ENCODE peak calls at places on chromosomes 16 and 17, in four cellular contexts. One of them, this sample, is unnamed.

GRCh38 chr16:82862057-82862456 is 235.3 kb downstream of the CDH13 start:
- DNase-seq in A549: no peak
- DNase-seq in mammary epithelial cell: no peak
- DNase-seq in adrenal gland: no peak
- DNase-seq in this sample: no peak

GRCh38 chr16:24826817-24827566 is 18.8 kb upstream of the SLC5A11 start:
- DNase-seq in A549: no peak
- DNase-seq in adrenal gland: peak; percentile 44
- DNase-seq in mammary epithelial cell: no peak
- DNase-seq in this sample: no peak

GRCh38 chr17:57940217-57940616 is 15.0 kb downstream of the CUEDC1 start:
- DNase-seq in adrenal gland: peak; percentile 77
- DNase-seq in A549: no peak
- DNase-seq in mammary epithelial cell: no peak
- DNase-seq in this sample: no peak

GRCh38 chr17:81153340-81153803 is 11.9 kb upstream of the PVALEF start:
- DNase-seq in adrenal gland: peak; percentile 67
- DNase-seq in mammary epithelial cell: peak; percentile 14
- DNase-seq in A549: no peak
- DNase-seq in this sample: no peak

GRCh38 chr16:51938861-51939260 is 608.1 kb downstream of the TOX3 start:
- DNase-seq in adrenal gland: no peak
- DNase-seq in A549: no peak
- DNase-seq in mammary epithelial cell: peak; percentile 24
- DNase-seq in this sample: no peak

GRCh38 chr16:73052441-73053030 is 4.6 kb upstream of the ZFHX3 start:
- DNase-seq in A549: no peak
- DNase-seq in adrenal gland: no peak
- DNase-seq in mammary epithelial cell: no peak
- DNase-seq in this sample: peak; percentile 71

GRCh38 chr17:18258356-18259038 is at the start of gene FLII:
- DNase-seq in adrenal gland: no peak
- DNase-seq in A549: peak; percentile 64
- DNase-seq in mammary epithelial cell: peak; percentile 58
- DNase-seq in this sample: peak; percentile 59

GRCh38 chr17:63918305-63918704 is 334 bp downstream of the GH1 start:
- DNase-seq in A549: no peak
- DNase-seq in adrenal gland: no peak
- DNase-seq in mammary epithelial cell: no peak
- DNase-seq in this sample: no peak

GRCh38 chr17:40303009-40303657 is 5.8 kb upstream of the RARA start:
- DNase-seq in adrenal gland: peak; percentile 81
- DNase-seq in mammary epithelial cell: peak; percentile 45
- DNase-seq in A549: peak; percentile 78
- DNase-seq in this sample: peak; percentile 47

GRCh38 chr17:44543213-44543904 is 13.9 kb upstream of the FZD2 start:
- DNase-seq in mammary epithelial cell: peak; percentile 57
- DNase-seq in adrenal gland: no peak
- DNase-seq in A549: peak; percentile 98
- DNase-seq in this sample: no peak

GRCh38 chr17:59004338-59005111 is 102.2 kb downstream of the TRIM37 start:
- DNase-seq in adrenal gland: peak; percentile 88
- DNase-seq in mammary epithelial cell: peak; percentile 29
- DNase-seq in A549: peak; percentile 49
- DNase-seq in this sample: peak; percentile 77

GRCh38 chr17:79463421-79464309 is 147.2 kb downstream of the RBFOX3 start:
- DNase-seq in A549: no peak
- DNase-seq in mammary epithelial cell: no peak
- DNase-seq in adrenal gland: no peak
- DNase-seq in this sample: no peak

GRCh38 chr16:70573451-70574121 is 50.0 kb downstream of the SF3B3 start:
- DNase-seq in adrenal gland: peak; percentile 69
- DNase-seq in mammary epithelial cell: peak; percentile 67
- DNase-seq in A549: no peak
- DNase-seq in this sample: no peak

GRCh38 chr17:32288600-32288999 is 23.0 kb downstream of the RHBDL3 start:
- DNase-seq in mammary epithelial cell: no peak
- DNase-seq in adrenal gland: no peak
- DNase-seq in A549: no peak
- DNase-seq in this sample: no peak

GRCh38 chr16:69520800-69521602 is 44.8 kb upstream of the NFAT5 start:
- DNase-seq in adrenal gland: no peak
- DNase-seq in mammary epithelial cell: no peak
- DNase-seq in A549: no peak
- DNase-seq in this sample: no peak

GRCh38 chr17:50518265-50519023 is 10.2 kb downstream of the MYCBPAP start:
- DNase-seq in adrenal gland: peak; percentile 66
- DNase-seq in mammary epithelial cell: no peak
- DNase-seq in A549: no peak
- DNase-seq in this sample: no peak

GRCh38 chr16:79358188-79358587 is 242.3 kb downstream of the MAF start:
- DNase-seq in A549: no peak
- DNase-seq in adrenal gland: no peak
- DNase-seq in mammary epithelial cell: no peak
- DNase-seq in this sample: no peak

GRCh38 chr17:69762766-69763165 is 312.3 kb upstream of the KCNJ16 start:
- DNase-seq in adrenal gland: no peak
- DNase-seq in mammary epithelial cell: no peak
- DNase-seq in A549: no peak
- DNase-seq in this sample: no peak

GRCh38 chr16:23893976-23894375 is 58.2 kb downstream of the PRKCB start:
- DNase-seq in A549: no peak
- DNase-seq in mammary epithelial cell: no peak
- DNase-seq in adrenal gland: no peak
- DNase-seq in this sample: no peak

GRCh38 chr16:89048087-89048729 is 45.4 kb upstream of the ACSF3 start:
- DNase-seq in A549: no peak
- DNase-seq in mammary epithelial cell: no peak
- DNase-seq in adrenal gland: no peak
- DNase-seq in this sample: no peak

GRCh38 chr17:50953831-50954601 is 87.9 kb upstream of the TOB1 start:
- DNase-seq in A549: no peak
- DNase-seq in adrenal gland: peak; percentile 94
- DNase-seq in mammary epithelial cell: peak; percentile 85
- DNase-seq in this sample: peak; percentile 45

GRCh38 chr17:82815790-82816305 is 24.0 kb downstream of the ZNF750 start:
- DNase-seq in mammary epithelial cell: no peak
- DNase-seq in adrenal gland: no peak
- DNase-seq in A549: no peak
- DNase-seq in this sample: no peak

GRCh38 chr16:82047374-82047773 is 12.3 kb downstream of the HSD17B2 start:
- DNase-seq in A549: no peak
- DNase-seq in adrenal gland: no peak
- DNase-seq in mammary epithelial cell: no peak
- DNase-seq in this sample: no peak

GRCh38 chr17:45722161-45722560 is 62.0 kb upstream of the CRHR1 start:
- DNase-seq in A549: peak; percentile 85
- DNase-seq in adrenal gland: no peak
- DNase-seq in mammary epithelial cell: no peak
- DNase-seq in this sample: peak; percentile 31

GRCh38 chr16:85554791-85555548 is 58.2 kb upstream of the GSE1 start:
- DNase-seq in adrenal gland: peak; percentile 83
- DNase-seq in mammary epithelial cell: peak; percentile 46
- DNase-seq in A549: peak; percentile 69
- DNase-seq in this sample: no peak

GRCh38 chr16:87469186-87469585 is 23.6 kb downstream of the ZCCHC14 start:
- DNase-seq in A549: no peak
- DNase-seq in adrenal gland: peak; percentile 66
- DNase-seq in mammary epithelial cell: no peak
- DNase-seq in this sample: no peak

GRCh38 chr16:74601131-74601871 is 5.6 kb downstream of the GLG1 start:
- DNase-seq in adrenal gland: no peak
- DNase-seq in A549: no peak
- DNase-seq in mammary epithelial cell: peak; percentile 37
- DNase-seq in this sample: no peak

GRCh38 chr17:31060814-31061550 is 33.8 kb upstream of the NF1 start:
- DNase-seq in mammary epithelial cell: no peak
- DNase-seq in A549: no peak
- DNase-seq in adrenal gland: peak; percentile 87
- DNase-seq in this sample: no peak
- H3K4me3 ChIP-seq in mammary epithelial cell: no peak overlapping the region
- H3K4me3 ChIP-seq in A549: no peak overlapping the region
- H3K4me3 ChIP-seq in adrenal gland: no peak overlapping the region
- H3K4me3 ChIP-seq in this sample: no peak overlapping the region

DNA sequence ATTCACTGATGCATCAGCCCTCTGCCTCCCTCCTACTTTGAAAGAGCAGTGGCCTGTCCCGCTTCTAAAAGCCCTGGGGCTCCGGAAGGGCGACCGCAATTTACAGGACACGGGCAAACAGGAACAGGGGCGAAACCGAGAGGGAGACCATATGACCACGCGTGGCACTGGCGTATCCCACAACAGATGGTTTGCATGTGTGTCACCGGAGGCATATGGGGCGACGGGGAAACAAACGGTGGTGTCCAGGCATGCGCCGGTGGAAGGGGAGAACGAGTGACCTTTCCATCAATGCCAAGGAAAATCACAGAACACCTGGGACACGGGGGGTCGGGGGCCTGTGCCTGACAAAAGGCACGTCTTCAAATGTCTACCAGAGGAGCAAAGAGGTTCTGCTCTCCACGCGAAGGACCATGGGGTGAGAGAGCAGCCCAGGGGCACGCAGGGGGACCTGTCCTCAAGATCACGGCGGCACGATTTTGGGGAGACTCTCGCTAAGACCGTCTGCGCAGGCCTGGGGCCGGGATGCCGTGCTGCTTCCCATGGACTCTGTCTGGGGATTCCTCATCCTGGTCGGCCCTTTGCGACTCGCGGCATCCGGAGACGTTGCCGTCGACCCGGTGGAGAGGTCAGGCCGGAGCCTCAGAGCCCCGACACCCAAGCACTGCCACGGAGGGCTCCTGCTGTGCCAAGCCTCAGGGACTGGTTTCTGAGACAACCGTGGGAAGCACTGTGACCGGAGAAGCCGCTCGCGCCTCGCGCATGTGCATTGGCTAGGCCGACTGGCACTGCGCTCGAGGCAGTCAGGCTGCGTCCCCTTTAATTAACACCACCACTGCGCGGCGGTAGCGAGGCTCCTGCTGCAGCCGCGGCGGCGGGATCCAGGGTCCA is 12.8 kb upstream of the KCNJ18 start:
- DNase-seq in A549: no peak
- DNase-seq in mammary epithelial cell: no peak
- DNase-seq in adrenal gland: no peak
- DNase-seq in this sample: no peak
- H3K9me3 ChIP-seq in A549: no peaks in the 10 kb centered on the region
- H3K9me3 ChIP-seq in mammary epithelial cell: peaks cover 34% of the 10 kb centered on the region
- H3K9me3 ChIP-seq in adrenal gland: no peaks in the 10 kb centered on the region
- H3K9me3 ChIP-seq in this sample: no peaks in the 10 kb centered on the region

GRCh38 chr16:57146735-57147134 is 39.1 kb downstream of the PSME3IP1 start:
- DNase-seq in A549: peak; percentile 62
- DNase-seq in mammary epithelial cell: no peak
- DNase-seq in adrenal gland: no peak
- DNase-seq in this sample: no peak
- H3K4me1 ChIP-seq in A549: no peaks in the 10 kb centered on the region
- H3K4me1 ChIP-seq in mammary epithelial cell: peaks cover 16% of the 10 kb centered on the region
- H3K4me1 ChIP-seq in adrenal gland: no peaks in the 10 kb centered on the region
- H3K4me1 ChIP-seq in this sample: no peaks in the 10 kb centered on the region

DNA sequence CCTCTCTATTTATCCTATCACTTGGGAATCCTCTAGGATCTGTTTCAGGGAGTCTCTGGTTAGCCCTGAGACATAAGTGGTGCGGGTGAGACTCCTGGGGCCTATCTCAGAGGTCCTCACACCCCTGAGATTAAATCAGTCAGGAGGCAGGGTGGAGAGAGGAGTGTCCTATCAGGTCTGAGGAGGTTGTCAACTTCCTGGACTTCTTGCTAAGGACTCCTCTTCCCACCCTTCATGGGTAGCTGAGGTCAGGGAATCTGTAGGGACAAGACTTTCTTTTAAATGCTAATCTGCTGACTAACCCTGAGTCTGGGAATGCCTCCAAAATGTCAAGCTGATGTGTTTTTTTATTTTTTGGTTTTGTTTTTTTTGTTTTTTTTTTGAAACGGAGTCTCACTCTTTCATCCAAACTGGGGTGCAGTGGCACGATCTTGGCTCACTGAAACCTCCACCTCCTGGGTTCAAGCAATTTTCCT is 6.6 kb upstream of the ARMC5 start:
- DNase-seq in mammary epithelial cell: peak; percentile 88
- DNase-seq in adrenal gland: peak; percentile 69
- DNase-seq in A549: no peak
- DNase-seq in this sample: peak; percentile 63
- H3K4me3 ChIP-seq in mammary epithelial cell: no peak overlapping the region
- H3K4me3 ChIP-seq in adrenal gland: no peak overlapping the region
- H3K4me3 ChIP-seq in A549: no peak overlapping the region
- H3K4me3 ChIP-seq in this sample: no peak overlapping the region

GRCh38 chr17:76716146-76716833 is 5.5 kb upstream of the MXRA7 start:
- DNase-seq in mammary epithelial cell: peak; percentile 94
- DNase-seq in adrenal gland: peak; percentile 79
- DNase-seq in A549: no peak
- DNase-seq in this sample: no peak

GRCh38 chr17:76718516-76718915 is 7.8 kb upstream of the MXRA7 start:
- DNase-seq in adrenal gland: peak; percentile 51
- DNase-seq in mammary epithelial cell: no peak
- DNase-seq in A549: no peak
- DNase-seq in this sample: no peak

GRCh38 chr17:76715462-76715830 is 4.7 kb upstream of the MXRA7 start:
- DNase-seq in adrenal gland: no peak
- DNase-seq in A549: no peak
- DNase-seq in mammary epithelial cell: no peak
- DNase-seq in this sample: no peak

GRCh38 chr17:76714822-76715461 is 4.2 kb upstream of the MXRA7 start:
- DNase-seq in A549: no peak
- DNase-seq in mammary epithelial cell: no peak
- DNase-seq in adrenal gland: peak; percentile 91
- DNase-seq in this sample: peak; percentile 87

GRCh38 chr17:76716834-76717205 is 6.1 kb upstream of the MXRA7 start:
- DNase-seq in mammary epithelial cell: peak; percentile 37
- DNase-seq in adrenal gland: peak; percentile 53
- DNase-seq in A549: no peak
- DNase-seq in this sample: no peak
- H3K9me3 ChIP-seq in mammary epithelial cell: no peaks in the 10 kb centered on the region
- H3K9me3 ChIP-seq in adrenal gland: no peaks in the 10 kb centered on the region
- H3K9me3 ChIP-seq in A549: no peaks in the 10 kb centered on the region
- H3K9me3 ChIP-seq in this sample: no peaks in the 10 kb centered on the region

DNA sequence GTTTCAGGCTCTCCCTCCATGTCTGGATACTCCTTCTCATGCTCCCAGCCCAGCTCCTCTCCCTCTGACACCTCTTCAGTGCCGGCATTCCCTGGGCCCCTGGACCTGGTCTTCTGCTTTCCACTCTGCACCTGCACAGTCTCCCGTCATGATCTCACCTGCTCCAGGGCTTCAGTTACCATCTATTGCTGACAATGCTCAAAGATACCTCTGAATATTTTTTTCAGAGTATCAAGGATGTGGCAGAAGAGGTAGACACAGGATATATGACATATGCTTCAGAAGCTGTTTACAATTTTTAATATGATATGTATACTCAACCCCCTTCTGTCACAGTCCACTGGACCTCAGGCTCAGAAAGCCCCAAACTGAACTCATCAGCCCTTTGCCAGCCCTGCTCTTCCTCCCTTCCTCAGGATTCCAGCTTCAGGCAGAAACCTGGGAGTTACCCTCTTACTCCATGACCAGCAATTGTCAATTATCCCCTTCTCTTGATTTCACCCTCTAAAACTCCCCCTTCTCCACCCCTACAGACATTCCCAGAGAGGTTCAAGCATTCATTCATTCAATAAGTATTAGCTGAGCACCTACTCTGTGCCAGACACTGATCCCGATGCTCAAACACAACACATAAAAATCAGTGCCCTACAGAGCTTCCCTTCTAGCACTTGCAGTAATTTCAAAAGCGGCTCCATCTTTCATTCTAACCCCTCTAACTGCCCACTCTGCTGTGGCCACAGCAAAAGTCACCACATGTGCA is 7.8 kb upstream of the MLLT6 start:
- DNase-seq in mammary epithelial cell: no peak
- DNase-seq in adrenal gland: no peak
- DNase-seq in A549: no peak
- DNase-seq in this sample: no peak
- H3K4me1 ChIP-seq in mammary epithelial cell: peaks cover 3% of the 10 kb centered on the region
- H3K4me1 ChIP-seq in adrenal gland: peaks cover 29% of the 10 kb centered on the region
- H3K4me1 ChIP-seq in A549: peaks cover 23% of the 10 kb centered on the region
- H3K4me1 ChIP-seq in this sample: no peaks in the 10 kb centered on the region